ENCODE peak calls at places on chromosomes 13 and 19, in four cellular contexts. E is small intestine; Z is choroid plexus epithelial cell; H is stimulated activated CD4-positive, alpha-beta T cell treated with anti-CD3 and anti-CD28 coated beads, Interleukin-1b, Interleukin-23, amount 100 ng/mL, for 1 hour. C is an unnamed sample.

GRCh38 chr13:94947965-94948371 is 235.6 kb upstream of the SOX21 start:
- DNase-seq in E (no peak), Z (no peak), H (no peak), C (no peak)

GRCh38 chr19:10026744-10027143 is 13.5 kb downstream of the RDH8 start:
- DNase-seq in E (no peak), Z (no peak), H (no peak), C (no peak)

GRCh38 chr13:42181381-42181953 is 90.5 kb upstream of the AKAP11 start:
- DNase-seq in E (no peak), Z (peak), H (no peak), C (no peak)

GRCh38 chr13:21673592-21674270 is 2.9 kb downstream of the FGF9 start:
- DNase-seq in E (peak), Z (peak), H (no peak), C (peak)

GRCh38 chr13:103133551-103133950 is 67.3 kb upstream of the SLC10A2 start:
- DNase-seq in E (no peak), Z (no peak), H (no peak), C (no peak)

GRCh38 chr13:45367358-45367757 is 26.4 kb upstream of the TPT1 start:
- DNase-seq in E (peak), Z (peak), H (peak), C (no peak)

GRCh38 chr19:33171916-33172359 is 22.2 kb upstream of the LRP3 start:
- DNase-seq in E (no peak), Z (no peak), H (no peak), C (no peak)

GRCh38 chr19:8004723-8005513 is 523 bp downstream of the ELAVL1 start:
- DNase-seq in E (no peak), Z (peak), H (no peak), C (no peak)

GRCh38 chr19:17394891-17395415 is 957 bp upstream of the CCDC194 start:
- DNase-seq in E (peak), Z (peak), H (no peak), C (no peak)

GRCh38 chr13:36163809-36164308 is 32.7 kb upstream of the DCLK1 start:
- DNase-seq in E (peak), Z (peak), H (no peak), C (peak)

GRCh38 chr19:4064551-4065260 is 2.0 kb downstream of the ZBTB7A start:
- DNase-seq in E (peak), Z (no peak), H (no peak), C (no peak)

GRCh38 chr19:1527650-1528309 is 3.9 kb downstream of the PLK5 start:
- DNase-seq in E (no peak), Z (no peak), H (no peak), C (no peak)

GRCh38 chr13:77623797-77624196 is 73.7 kb upstream of the SLAIN1 start:
- DNase-seq in E (no peak), Z (no peak), H (no peak), C (no peak)

GRCh38 chr19:14718522-14719113 is 28.8 kb downstream of the ZNF333 start:
- DNase-seq in E (no peak), Z (peak), H (no peak), C (no peak)

GRCh38 chr13:85590231-85590931 is 208.8 kb downstream of the SLITRK6 start:
- DNase-seq in E (no peak), Z (peak), H (no peak), C (no peak)

GRCh38 chr19:1237754-1238372 is at the start of gene CBARP:
- DNase-seq in E (no peak), Z (peak), H (no peak), C (no peak)

GRCh38 chr19:42421591-42422031 is 5.6 kb downstream of the LIPE start:
- DNase-seq in E (peak), Z (no peak), H (no peak), C (no peak)

GRCh38 chr13:113864303-113864890 is 521 bp upstream of the GAS6 start:
- DNase-seq in E (no peak), Z (no peak), H (no peak), C (no peak)

GRCh38 chr13:50159613-50160012 is 144.4 kb downstream of the KCNRG start:
- DNase-seq in E (no peak), Z (no peak), H (no peak), C (no peak)

GRCh38 chr13:48476674-48477073 is 56.2 kb downstream of the RCBTB2 start:
- DNase-seq in E (no peak), Z (no peak), H (no peak), C (no peak)

GRCh38 chr19:38831142-38831605 is 420 bp downstream of the ECH1 start:
- DNase-seq in E (peak), Z (peak), H (no peak), C (no peak)

GRCh38 chr19:43639507-43640423 is at the start of gene CADM4:
- DNase-seq in E (peak), Z (no peak), H (no peak), C (peak)

GRCh38 chr13:25768726-25769270 is 283.0 kb downstream of the SHISA2 start:
- DNase-seq in E (no peak), Z (peak), H (no peak), C (no peak)

GRCh38 chr19:48859711-48860572 is 8.5 kb downstream of the PLEKHA4 start:
- DNase-seq in E (no peak), Z (no peak), H (no peak), C (no peak)

GRCh38 chr13:108609353-108609752 is 20.1 kb upstream of the MYO16 start:
- DNase-seq in E (no peak), Z (peak), H (no peak), C (peak)

GRCh38 chr19:38004505-38005223 is 97.7 kb downstream of the SIPA1L3 start:
- DNase-seq in E (peak), Z (peak), H (no peak), C (peak)

GRCh38 chr19:38877781-38878574 is at the start of gene RINL:
- DNase-seq in E (peak), Z (no peak), H (peak), C (peak)

GRCh38 chr19:36916991-36917390 is 859 bp downstream of the ZNF568 start:
- DNase-seq in E (no peak), Z (peak), H (no peak), C (no peak)